ENCODE peak calls at places on chromosomes 2 and 18, in six cellular contexts. One of them, this sample, is unnamed.

GRCh38 chr2:168916329-168916672 is 15.2 kb downstream of the G6PC2 start:
- DNase-seq in activated effector memory CD4-positive, alpha-beta T cell treated with anti-CD3 and anti-CD28 coated beads, Interleukin-2, amount 50 U/mL, for 16 hours: no peak
- DNase-seq in GM13976: no peak
- DNase-seq in stimulated activated CD8-positive, alpha-beta memory T cell treated with anti-CD3 and anti-CD28 coated beads, Interleukin-7, amount 100 ng/mL, for 24 hours: no peak
- DNase-seq in activated gamma-delta T cell treated with Interleukin-2 at 50 U/mL for 16 hours: no peak
- DNase-seq in COR-L47: peak
- DNase-seq in this sample: no peak

GRCh38 chr2:11239147-11239546 is 83.9 kb downstream of the SLC66A3 start:
- DNase-seq in activated effector memory CD4-positive, alpha-beta T cell treated with anti-CD3 and anti-CD28 coated beads, Interleukin-2, amount 50 U/mL, for 16 hours: no peak
- DNase-seq in GM13976: no peak
- DNase-seq in stimulated activated CD8-positive, alpha-beta memory T cell treated with anti-CD3 and anti-CD28 coated beads, Interleukin-7, amount 100 ng/mL, for 24 hours: no peak
- DNase-seq in COR-L47: no peak
- DNase-seq in activated gamma-delta T cell treated with Interleukin-2 at 50 U/mL for 16 hours: no peak
- DNase-seq in this sample: no peak

GRCh38 chr2:58521803-58522602 is 280.9 kb upstream of the FANCL start:
- DNase-seq in GM13976: no peak
- DNase-seq in COR-L47: peak
- DNase-seq in stimulated activated CD8-positive, alpha-beta memory T cell treated with anti-CD3 and anti-CD28 coated beads, Interleukin-7, amount 100 ng/mL, for 24 hours: no peak
- DNase-seq in activated effector memory CD4-positive, alpha-beta T cell treated with anti-CD3 and anti-CD28 coated beads, Interleukin-2, amount 50 U/mL, for 16 hours: no peak
- DNase-seq in activated gamma-delta T cell treated with Interleukin-2 at 50 U/mL for 16 hours: no peak
- DNase-seq in this sample: no peak

GRCh38 chr2:19659375-19659774 is 242.4 kb downstream of the TTC32 start:
- DNase-seq in stimulated activated CD8-positive, alpha-beta memory T cell treated with anti-CD3 and anti-CD28 coated beads, Interleukin-7, amount 100 ng/mL, for 24 hours: no peak
- DNase-seq in GM13976: no peak
- DNase-seq in activated gamma-delta T cell treated with Interleukin-2 at 50 U/mL for 16 hours: no peak
- DNase-seq in COR-L47: no peak
- DNase-seq in activated effector memory CD4-positive, alpha-beta T cell treated with anti-CD3 and anti-CD28 coated beads, Interleukin-2, amount 50 U/mL, for 16 hours: no peak
- DNase-seq in this sample: no peak

GRCh38 chr2:146363731-146364130 is 1481.1 kb upstream of the ACVR2A start:
- DNase-seq in activated effector memory CD4-positive, alpha-beta T cell treated with anti-CD3 and anti-CD28 coated beads, Interleukin-2, amount 50 U/mL, for 16 hours: no peak
- DNase-seq in GM13976: no peak
- DNase-seq in COR-L47: no peak
- DNase-seq in activated gamma-delta T cell treated with Interleukin-2 at 50 U/mL for 16 hours: no peak
- DNase-seq in stimulated activated CD8-positive, alpha-beta memory T cell treated with anti-CD3 and anti-CD28 coated beads, Interleukin-7, amount 100 ng/mL, for 24 hours: no peak
- DNase-seq in this sample: no peak

GRCh38 chr18:12253027-12253426 is 1.1 kb upstream of the CIDEA start:
- DNase-seq in stimulated activated CD8-positive, alpha-beta memory T cell treated with anti-CD3 and anti-CD28 coated beads, Interleukin-7, amount 100 ng/mL, for 24 hours: no peak
- DNase-seq in activated effector memory CD4-positive, alpha-beta T cell treated with anti-CD3 and anti-CD28 coated beads, Interleukin-2, amount 50 U/mL, for 16 hours: no peak
- DNase-seq in COR-L47: no peak
- DNase-seq in GM13976: no peak
- DNase-seq in activated gamma-delta T cell treated with Interleukin-2 at 50 U/mL for 16 hours: no peak
- DNase-seq in this sample: no peak

GRCh38 chr2:207184348-207184747 is 18.6 kb upstream of the KLF7 start:
- DNase-seq in stimulated activated CD8-positive, alpha-beta memory T cell treated with anti-CD3 and anti-CD28 coated beads, Interleukin-7, amount 100 ng/mL, for 24 hours: no peak
- DNase-seq in COR-L47: no peak
- DNase-seq in GM13976: no peak
- DNase-seq in activated effector memory CD4-positive, alpha-beta T cell treated with anti-CD3 and anti-CD28 coated beads, Interleukin-2, amount 50 U/mL, for 16 hours: no peak
- DNase-seq in activated gamma-delta T cell treated with Interleukin-2 at 50 U/mL for 16 hours: no peak
- DNase-seq in this sample: no peak

GRCh38 chr18:58993260-58993659 is 128.6 kb downstream of the ZNF532 start:
- DNase-seq in GM13976: no peak
- DNase-seq in stimulated activated CD8-positive, alpha-beta memory T cell treated with anti-CD3 and anti-CD28 coated beads, Interleukin-7, amount 100 ng/mL, for 24 hours: no peak
- DNase-seq in activated gamma-delta T cell treated with Interleukin-2 at 50 U/mL for 16 hours: no peak
- DNase-seq in COR-L47: no peak
- DNase-seq in activated effector memory CD4-positive, alpha-beta T cell treated with anti-CD3 and anti-CD28 coated beads, Interleukin-2, amount 50 U/mL, for 16 hours: no peak
- DNase-seq in this sample: no peak

GRCh38 chr18:11004294-11004693 is 145.1 kb downstream of the PIEZO2 start:
- DNase-seq in stimulated activated CD8-positive, alpha-beta memory T cell treated with anti-CD3 and anti-CD28 coated beads, Interleukin-7, amount 100 ng/mL, for 24 hours: no peak
- DNase-seq in activated gamma-delta T cell treated with Interleukin-2 at 50 U/mL for 16 hours: no peak
- DNase-seq in COR-L47: no peak
- DNase-seq in GM13976: no peak
- DNase-seq in activated effector memory CD4-positive, alpha-beta T cell treated with anti-CD3 and anti-CD28 coated beads, Interleukin-2, amount 50 U/mL, for 16 hours: no peak
- DNase-seq in this sample: no peak

GRCh38 chr2:80815259-80815658 is 510.7 kb upstream of the LRRTM1 start:
- DNase-seq in stimulated activated CD8-positive, alpha-beta memory T cell treated with anti-CD3 and anti-CD28 coated beads, Interleukin-7, amount 100 ng/mL, for 24 hours: no peak
- DNase-seq in GM13976: no peak
- DNase-seq in activated effector memory CD4-positive, alpha-beta T cell treated with anti-CD3 and anti-CD28 coated beads, Interleukin-2, amount 50 U/mL, for 16 hours: no peak
- DNase-seq in activated gamma-delta T cell treated with Interleukin-2 at 50 U/mL for 16 hours: no peak
- DNase-seq in COR-L47: no peak
- DNase-seq in this sample: no peak

GRCh38 chr2:120564213-120565094 is 171.2 kb upstream of the GLI2 start:
- DNase-seq in GM13976: no peak
- DNase-seq in activated gamma-delta T cell treated with Interleukin-2 at 50 U/mL for 16 hours: no peak
- DNase-seq in activated effector memory CD4-positive, alpha-beta T cell treated with anti-CD3 and anti-CD28 coated beads, Interleukin-2, amount 50 U/mL, for 16 hours: no peak
- DNase-seq in stimulated activated CD8-positive, alpha-beta memory T cell treated with anti-CD3 and anti-CD28 coated beads, Interleukin-7, amount 100 ng/mL, for 24 hours: no peak
- DNase-seq in COR-L47: peak
- DNase-seq in this sample: no peak

GRCh38 chr18:28574175-28574574 is 397.2 kb upstream of the CDH2 start:
- DNase-seq in activated gamma-delta T cell treated with Interleukin-2 at 50 U/mL for 16 hours: no peak
- DNase-seq in GM13976: no peak
- DNase-seq in COR-L47: no peak
- DNase-seq in stimulated activated CD8-positive, alpha-beta memory T cell treated with anti-CD3 and anti-CD28 coated beads, Interleukin-7, amount 100 ng/mL, for 24 hours: no peak
- DNase-seq in activated effector memory CD4-positive, alpha-beta T cell treated with anti-CD3 and anti-CD28 coated beads, Interleukin-2, amount 50 U/mL, for 16 hours: no peak
- DNase-seq in this sample: no peak

This sample was measured in GM20000.